ENCODE peak calls at places on chromosome 16, in seven cellular contexts. A, K, P, Q, H, S and U are unnamed samples.

GRCh38 chr16:77599793-77600415 is 122.4 kb upstream of the NUDT7 start:
- DNase-seq in A (no peak), K (peak; percentile 33), P (no peak), Q (no peak), H (no peak), S (no peak), U (peak; percentile 12)

GRCh38 chr16:23420011-23420410 is 33.0 kb downstream of the COG7 start:
- DNase-seq in A (no peak), K (no peak), P (no peak), Q (no peak), H (no peak), S (no peak), U (no peak)

GRCh38 chr16:84752600-84752999 is 52.8 kb downstream of the USP10 start:
- DNase-seq in A (no peak), K (no peak), P (no peak), Q (no peak), H (no peak), S (no peak), U (no peak)

GRCh38 chr16:30961384-30961783 is 3.8 kb downstream of the SETD1A start:
- DNase-seq in A (no peak), K (no peak), P (no peak), Q (no peak), H (no peak), S (no peak), U (no peak)

GRCh38 chr16:2799852-2800226 is 1.6 kb downstream of the PRSS41 start:
- DNase-seq in A (no peak), K (no peak), P (no peak), Q (no peak), H (no peak), S (no peak), U (no peak)

GRCh38 chr16:77782694-77783093 is 5.7 kb upstream of the VAT1L start:
- DNase-seq in A (no peak), K (no peak), P (no peak), Q (no peak), H (no peak), S (no peak), U (no peak)

GRCh38 chr16:74921051-74921450 is 63.9 kb downstream of the WDR59 start:
- DNase-seq in A (no peak), K (no peak), P (no peak), Q (no peak), H (no peak), S (no peak), U (no peak)

GRCh38 chr16:52561910-52562741 is 15.2 kb upstream of the TOX3 start:
- DNase-seq in A (no peak), K (no peak), P (no peak), Q (no peak), H (no peak), S (no peak), U (no peak)

GRCh38 chr16:967077-967541 is 3.7 kb downstream of the LMF1 start:
- DNase-seq in A (no peak), K (no peak), P (no peak), Q (no peak), H (no peak), S (no peak), U (no peak)

GRCh38 chr16:82699711-82700495 is 73.1 kb downstream of the CDH13 start:
- DNase-seq in A (no peak), K (no peak), P (no peak), Q (no peak), H (no peak), S (no peak), U (no peak)

GRCh38 chr16:27232061-27232841 is 28.9 kb downstream of the KDM8 start:
- DNase-seq in A (no peak), K (no peak), P (no peak), Q (no peak), H (no peak), S (no peak), U (peak; percentile 27)

GRCh38 chr16:1334739-1335138 is 1.3 kb downstream of the BAIAP3 start:
- DNase-seq in A (no peak), K (no peak), P (no peak), Q (no peak), H (no peak), S (no peak), U (no peak)

GRCh38 chr16:80189481-80190163 is 351.2 kb upstream of the DYNLRB2 start:
- DNase-seq in A (no peak), K (no peak), P (no peak), Q (no peak), H (no peak), S (no peak), U (no peak)

GRCh38 chr16:5709889-5710288 is 612.3 kb upstream of the EEF2KMT start:
- DNase-seq in A (no peak), K (no peak), P (no peak), Q (no peak), H (no peak), S (peak; percentile 69), U (no peak)

GRCh38 chr16:57590654-57591085 is 37.8 kb upstream of the ADGRG1 start:
- DNase-seq in A (no peak), K (no peak), P (no peak), Q (no peak), H (no peak), S (no peak), U (no peak)